ENCODE peak calls at places on chromosomes 3 and 15, in eight cellular contexts. V, L, D, O, I, Y, M and X are unnamed samples.

GRCh38 chr3:107753494-107753893 is 230.7 kb downstream of the BBX start:
- DNase-seq in V (peak), L (peak), D (no peak), O (no peak), I (peak), Y (no peak), M (peak), X (peak)

GRCh38 chr3:45103753-45104714 is 42.1 kb downstream of the CDCP1 start:
- DNase-seq in V (no peak), L (no peak), D (no peak), O (no peak), I (no peak), Y (no peak), M (no peak), X (no peak)

GRCh38 chr3:194279106-194279505 is 72.0 kb downstream of the CPN2 start:
- DNase-seq in V (no peak), L (no peak), D (peak), O (peak), I (no peak), Y (no peak), M (no peak), X (no peak)

GRCh38 chr15:69509131-69509530 is 56.5 kb downstream of the RPLP1 start:
- DNase-seq in V (peak), L (no peak), D (no peak), O (no peak), I (no peak), Y (no peak), M (no peak), X (no peak)

GRCh38 chr3:193805448-193805847 is 212.4 kb downstream of the OPA1 start:
- DNase-seq in V (no peak), L (no peak), D (peak), O (peak), I (peak), Y (no peak), M (peak), X (peak)

GRCh38 chr3:141383555-141384129 is 15.3 kb downstream of the ZBTB38 start:
- DNase-seq in V (no peak), L (no peak), D (no peak), O (no peak), I (no peak), Y (no peak), M (no peak), X (no peak)

GRCh38 chr15:36753173-36753572 is 173.7 kb downstream of the CDIN1 start:
- DNase-seq in V (no peak), L (no peak), D (no peak), O (no peak), I (no peak), Y (no peak), M (no peak), X (no peak)

GRCh38 chr3:158091526-158091925 is 14.7 kb downstream of the SHOX2 start:
- DNase-seq in V (no peak), L (no peak), D (no peak), O (no peak), I (no peak), Y (no peak), M (no peak), X (peak)

GRCh38 chr3:108757404-108757982 is at the start of gene RETNLB:
- DNase-seq in V (no peak), L (no peak), D (no peak), O (no peak), I (no peak), Y (no peak), M (no peak), X (no peak)